ENCODE peak calls at places on chromosomes 7 and 10, in eight cellular contexts. N, J, E, Q, B, F, Y and U are unnamed samples.

GRCh38 chr10:5692476-5693358 is 8.1 kb downstream of the TASOR2 start:
- DNase-seq in N (peak; percentile 79), J (no peak), E (no peak), Q (peak; percentile 41), B (peak; percentile 66), F (peak; percentile 75), Y (peak; percentile 19), U (no peak)

GRCh38 chr10:71817831-71818268 is 33.2 kb downstream of the PSAP start:
- DNase-seq in N (no peak), J (no peak), E (no peak), Q (peak; percentile 44), B (peak; percentile 87), F (no peak), Y (no peak), U (peak; percentile 92)

GRCh38 chr10:44993226-44993921 is 7.3 kb upstream of the ZNF22 start:
- DNase-seq in N (no peak), J (peak; percentile 64), E (no peak), Q (no peak), B (peak; percentile 61), F (no peak), Y (no peak), U (peak; percentile 83)

GRCh38 chr7:28955723-28956607 is 2.2 kb downstream of the TRIL start:
- DNase-seq in N (no peak), J (peak; percentile 85), E (no peak), Q (peak; percentile 90), B (peak; percentile 89), F (peak; percentile 91), Y (peak; percentile 4), U (peak; percentile 54)

GRCh38 chr10:131655101-131655849 is 245.5 kb upstream of the PPP2R2D start:
- DNase-seq in N (no peak), J (no peak), E (no peak), Q (no peak), B (peak; percentile 58), F (no peak), Y (no peak), U (peak; percentile 66)

GRCh38 chr10:85100495-85100894 is 772.1 kb downstream of the CCSER2 start:
- DNase-seq in N (no peak), J (no peak), E (no peak), Q (no peak), B (no peak), F (no peak), Y (no peak), U (no peak)

GRCh38 chr7:112985377-112985987 is 101.1 kb downstream of the GPR85 start:
- DNase-seq in N (no peak), J (no peak), E (no peak), Q (no peak), B (peak; percentile 69), F (no peak), Y (peak; percentile 84), U (no peak)

GRCh38 chr7:2978403-2978802 is 65.3 kb downstream of the CARD11 start:
- DNase-seq in N (no peak), J (no peak), E (no peak), Q (peak; percentile 73), B (no peak), F (no peak), Y (no peak), U (no peak)

GRCh38 chr10:24703700-24704099 is 20.0 kb downstream of the ARHGAP21 start:
- DNase-seq in N (no peak), J (no peak), E (no peak), Q (no peak), B (no peak), F (no peak), Y (peak; percentile 93), U (no peak)

GRCh38 chr10:33237736-33238624 is 96.5 kb downstream of the NRP1 start:
- DNase-seq in N (no peak), J (no peak), E (no peak), Q (no peak), B (no peak), F (no peak), Y (peak; percentile 99), U (no peak)

GRCh38 chr10:113982745-113983144 is 60.9 kb upstream of the ADRB1 start:
- DNase-seq in N (no peak), J (no peak), E (no peak), Q (peak; percentile 58), B (no peak), F (no peak), Y (no peak), U (no peak)

GRCh38 chr7:47314248-47314647 is 267.7 kb downstream of the TNS3 start:
- DNase-seq in N (no peak), J (no peak), E (no peak), Q (no peak), B (no peak), F (no peak), Y (no peak), U (no peak)

GRCh38 chr7:30463400-30464145 is 15.0 kb downstream of the NOD1 start:
- DNase-seq in N (no peak), J (no peak), E (no peak), Q (no peak), B (peak; percentile 18), F (no peak), Y (no peak), U (no peak)

GRCh38 chr10:48497965-48498770 is 106.7 kb downstream of the ARHGAP22 start:
- DNase-seq in N (no peak), J (no peak), E (no peak), Q (no peak), B (no peak), F (no peak), Y (no peak), U (peak; percentile 60)

GRCh38 chr7:156892086-156892800 is 740 bp downstream of the LMBR1 start:
- DNase-seq in N (peak; percentile 88), J (peak; percentile 81), E (no peak), Q (peak; percentile 53), B (peak; percentile 75), F (peak; percentile 74), Y (no peak), U (no peak)

GRCh38 chr10:102347236-102347828 is 48.2 kb upstream of the NFKB2 start:
- DNase-seq in N (peak; percentile 22), J (no peak), E (no peak), Q (peak; percentile 60), B (peak; percentile 69), F (no peak), Y (peak; percentile 38), U (no peak)

GRCh38 chr10:79262131-79262530 is 85.1 kb upstream of the PPIF start:
- DNase-seq in N (no peak), J (no peak), E (no peak), Q (no peak), B (no peak), F (no peak), Y (no peak), U (no peak)

GRCh38 chr10:12063483-12063818 is 5.3 kb upstream of the DHTKD1 start:
- DNase-seq in N (peak; percentile 38), J (no peak), E (no peak), Q (no peak), B (no peak), F (no peak), Y (no peak), U (no peak)
- TF ChIP-seq POLR2A in N (no peak), J (no peak), E (no peak), Q (no peak), B (no peak), F (no peak), Y (no peak), U (no peak)

GRCh38 chr7:51078653-51079052 is 238.0 kb downstream of the COBL start:
- DNase-seq in N (no peak), J (no peak), E (no peak), Q (no peak), B (no peak), F (no peak), Y (no peak), U (no peak)

GRCh38 chr7:51081270-51081890 is 235.2 kb downstream of the COBL start:
- DNase-seq in N (no peak), J (no peak), E (no peak), Q (no peak), B (no peak), F (peak; percentile 75), Y (no peak), U (peak; percentile 73)

GRCh38 chr7:51080622-51081269 is 235.9 kb downstream of the COBL start:
- DNase-seq in N (no peak), J (no peak), E (no peak), Q (no peak), B (no peak), F (peak; percentile 69), Y (no peak), U (no peak)

GRCh38 chr7:51077951-51078350 is 238.7 kb downstream of the COBL start:
- DNase-seq in N (no peak), J (no peak), E (no peak), Q (no peak), B (no peak), F (no peak), Y (no peak), U (no peak)

GRCh38 chr7:51079494-51079893 is 237.1 kb downstream of the COBL start:
- DNase-seq in N (no peak), J (no peak), E (no peak), Q (peak; percentile 49), B (no peak), F (no peak), Y (no peak), U (no peak)
- TF ChIP-seq CTCF in N (no peak), J (no peak), E (no peak), Q (peak; percentile 51), B (no peak), F (no peak), Y (no peak), U (no peak)

GRCh38 chr10:7408003-7408493 is 2.8 kb downstream of the SFMBT2 start:
- DNase-seq in N (no peak), J (peak; percentile 66), E (no peak), Q (peak; percentile 46), B (peak; percentile 80), F (peak; percentile 51), Y (no peak), U (no peak)

GRCh38 chr10:7406712-7407333 is 4.0 kb downstream of the SFMBT2 start:
- DNase-seq in N (peak; percentile 58), J (no peak), E (no peak), Q (peak; percentile 8), B (no peak), F (no peak), Y (no peak), U (no peak)

GRCh38 chr10:7408494-7409044 is 2.3 kb downstream of the SFMBT2 start:
- DNase-seq in N (peak; percentile 76), J (no peak), E (no peak), Q (peak; percentile 33), B (peak; percentile 81), F (peak; percentile 61), Y (peak; percentile 17), U (peak; percentile 89)

GRCh38 chr10:7409045-7409731 is 1.6 kb downstream of the SFMBT2 start:
- DNase-seq in N (peak; percentile 41), J (no peak), E (no peak), Q (peak; percentile 7), B (no peak), F (peak; percentile 52), Y (no peak), U (peak; percentile 84)

GRCh38 chr10:7407368-7408002 is 3.3 kb downstream of the SFMBT2 start:
- DNase-seq in N (no peak), J (no peak), E (no peak), Q (no peak), B (no peak), F (no peak), Y (no peak), U (no peak)
- H3K4me3 ChIP-seq in N (no peak overlapping the region), J (peak overlapping the region; percentile 77), E (peak overlapping the region; percentile 62), Q (no peak overlapping the region), B (peak overlapping the region; percentile 30), F (peak overlapping the region; percentile 74), Y (peak overlapping the region; percentile 56), U (no peak overlapping the region)

DNA sequence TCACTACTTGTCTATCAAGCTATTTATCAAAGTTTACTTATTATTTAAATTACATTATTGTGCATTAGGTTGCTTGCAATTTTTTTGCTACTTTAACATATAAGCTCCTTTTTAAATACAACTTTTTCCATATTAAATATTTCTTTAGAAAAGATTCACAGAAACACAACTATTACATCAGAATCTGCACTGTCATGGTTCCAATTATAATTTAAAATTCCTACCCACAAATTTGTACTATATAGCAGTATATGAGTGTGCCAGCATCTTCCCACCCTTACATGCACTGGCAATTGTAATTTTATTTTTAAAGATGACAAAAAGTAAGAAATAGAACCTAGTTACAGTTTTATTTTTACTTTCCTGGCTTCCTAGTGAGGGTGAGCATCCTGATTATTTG is 15.8 kb downstream of the MINDY3 start:
- DNase-seq in N (no peak), J (no peak), E (no peak), Q (no peak), B (no peak), F (no peak), Y (no peak), U (no peak)
- TF ChIP-seq POLR2A in N (no peak), J (no peak), E (no peak), Q (no peak), B (no peak), F (no peak), Y (no peak), U (no peak)